ENCODE peak calls at places on chromosomes 5 and 9, in nine cellular contexts. H is activated CD8-positive, alpha-beta T cell treated with anti-CD3 and anti-CD28 coated beads for 36 hours; W is progenitor cell of endocrine pancreas; N is mucosa of descending colon; E is lower lobe of right lung; Z is astrocyte; U is GM23338; F is GM12878; A is fibroblast of pulmonary artery. S is an unnamed sample.

GRCh38 chr5:94433393-94434149 is 184.8 kb downstream of the KIAA0825 start:
- DNase-seq in H (no peak), W (no peak), N (no peak), E (no peak), Z (peak), U (no peak), F (no peak), A (peak), S (no peak)

GRCh38 chr9:114452219-114453169 is 52.8 kb downstream of the WHRN start:
- DNase-seq in H (peak), W (no peak), N (peak), E (no peak), Z (no peak), U (peak), F (no peak), A (no peak), S (no peak)

GRCh38 chr9:114278356-114278755 is 44.5 kb upstream of the ORM1 start:
- DNase-seq in H (no peak), W (no peak), N (no peak), E (no peak), Z (no peak), U (no peak), F (no peak), A (no peak), S (no peak)

GRCh38 chr5:57493034-57493433 is 10.4 kb upstream of the ACTBL2 start:
- DNase-seq in H (no peak), W (no peak), N (no peak), E (no peak), Z (peak), U (no peak), F (no peak), A (peak), S (no peak)

GRCh38 chr5:126339215-126339805 is 83.9 kb upstream of the GRAMD2B start:
- DNase-seq in H (peak), W (peak), N (no peak), E (no peak), Z (peak), U (peak), F (no peak), A (peak), S (peak)

GRCh38 chr9:4640027-4640426 is 22.1 kb upstream of the PLPP6 start:
- DNase-seq in H (peak), W (no peak), N (no peak), E (no peak), Z (peak), U (peak), F (no peak), A (peak), S (peak)

GRCh38 chr9:68949271-68950000 is 64.5 kb downstream of the PRKACG start:
- DNase-seq in H (peak), W (no peak), N (no peak), E (no peak), Z (no peak), U (no peak), F (peak), A (peak), S (no peak)

GRCh38 chr9:109382182-109382581 is 61.3 kb upstream of the EPB41L4B start:
- DNase-seq in H (no peak), W (no peak), N (no peak), E (no peak), Z (no peak), U (no peak), F (no peak), A (no peak), S (no peak)

GRCh38 chr5:132308701-132309100 is 14.5 kb downstream of the SLC22A4 start:
- DNase-seq in H (no peak), W (no peak), N (no peak), E (no peak), Z (no peak), U (no peak), F (no peak), A (no peak), S (no peak)

GRCh38 chr5:172887735-172888134 is 53.7 kb downstream of the ERGIC1 start:
- DNase-seq in H (no peak), W (no peak), N (no peak), E (peak), Z (peak), U (no peak), F (no peak), A (peak), S (peak)

GRCh38 chr5:1431896-1432295 is 13.3 kb downstream of the SLC6A3 start:
- DNase-seq in H (no peak), W (no peak), N (peak), E (no peak), Z (no peak), U (no peak), F (no peak), A (no peak), S (no peak)

GRCh38 chr5:124584991-124585715 is 161.3 kb downstream of the ZNF608 start:
- DNase-seq in H (peak), W (no peak), N (no peak), E (no peak), Z (no peak), U (no peak), F (no peak), A (no peak), S (no peak)

GRCh38 chr9:136923881-136924280 is 20.7 kb downstream of the FBXW5 start:
- DNase-seq in H (no peak), W (no peak), N (no peak), E (no peak), Z (no peak), U (no peak), F (no peak), A (no peak), S (no peak)

GRCh38 chr5:114101153-114101552 is 260.7 kb upstream of the KCNN2 start:
- DNase-seq in H (peak), W (no peak), N (no peak), E (no peak), Z (peak), U (peak), F (no peak), A (peak), S (peak)

GRCh38 chr5:132387649-132388117 is 18.2 kb downstream of the SLC22A5 start:
- DNase-seq in H (no peak), W (no peak), N (peak), E (peak), Z (peak), U (no peak), F (no peak), A (peak), S (peak)

GRCh38 chr9:119375892-119376291 is 6.7 kb upstream of the BRINP1 start:
- DNase-seq in H (peak), W (peak), N (no peak), E (no peak), Z (peak), U (peak), F (no peak), A (no peak), S (peak)

GRCh38 chr5:5573798-5574380 is 151.4 kb downstream of the ICE1 start:
- DNase-seq in H (no peak), W (no peak), N (no peak), E (no peak), Z (no peak), U (no peak), F (no peak), A (no peak), S (no peak)

GRCh38 chr5:25006734-25007133 is 362.0 kb upstream of the CDH10 start:
- DNase-seq in H (no peak), W (no peak), N (no peak), E (no peak), Z (peak), U (peak), F (no peak), A (peak), S (no peak)

GRCh38 chr9:94827584-94828304 is 101.2 kb downstream of the AOPEP start:
- DNase-seq in H (no peak), W (no peak), N (no peak), E (no peak), Z (peak), U (no peak), F (no peak), A (peak), S (no peak)

GRCh38 chr5:143781993-143782520 is 29.9 kb upstream of the HMHB1 start:
- DNase-seq in H (no peak), W (no peak), N (no peak), E (no peak), Z (no peak), U (no peak), F (no peak), A (no peak), S (no peak)

GRCh38 chr5:139696167-139696893 is 48.2 kb downstream of the CXXC5 start:
- DNase-seq in H (no peak), W (no peak), N (no peak), E (no peak), Z (no peak), U (peak), F (no peak), A (no peak), S (no peak)

GRCh38 chr5:136314302-136314701 is 51.0 kb downstream of the TRPC7 start:
- DNase-seq in H (no peak), W (no peak), N (no peak), E (no peak), Z (no peak), U (no peak), F (no peak), A (no peak), S (no peak)

GRCh38 chr9:79011461-79011860 is 560.3 kb upstream of the TLE4 start:
- DNase-seq in H (no peak), W (no peak), N (no peak), E (no peak), Z (no peak), U (no peak), F (no peak), A (no peak), S (no peak)

GRCh38 chr9:97802276-97802675 is 50.8 kb upstream of the FOXE1 start:
- DNase-seq in H (no peak), W (no peak), N (no peak), E (no peak), Z (peak), U (no peak), F (no peak), A (peak), S (no peak)

GRCh38 chr9:126497673-126498255 is 116.0 kb upstream of the LMX1B start:
- DNase-seq in H (no peak), W (no peak), N (no peak), E (peak), Z (no peak), U (no peak), F (no peak), A (no peak), S (no peak)

GRCh38 chr9:36935768-36936497 is 98.1 kb downstream of the PAX5 start:
- DNase-seq in H (no peak), W (no peak), N (no peak), E (no peak), Z (no peak), U (no peak), F (peak), A (no peak), S (no peak)

GRCh38 chr5:44183312-44183711 is 205.9 kb downstream of the FGF10 start:
- DNase-seq in H (no peak), W (no peak), N (no peak), E (no peak), Z (no peak), U (no peak), F (no peak), A (no peak), S (no peak)

GRCh38 chr5:24539625-24540024 is 105.2 kb downstream of the CDH10 start:
- DNase-seq in H (no peak), W (no peak), N (no peak), E (no peak), Z (no peak), U (no peak), F (no peak), A (peak), S (no peak)

GRCh38 chr5:28344803-28345433 is 1306.5 kb upstream of the CDH9 start:
- DNase-seq in H (no peak), W (no peak), N (no peak), E (no peak), Z (peak), U (peak), F (peak), A (peak), S (peak)

DNA sequence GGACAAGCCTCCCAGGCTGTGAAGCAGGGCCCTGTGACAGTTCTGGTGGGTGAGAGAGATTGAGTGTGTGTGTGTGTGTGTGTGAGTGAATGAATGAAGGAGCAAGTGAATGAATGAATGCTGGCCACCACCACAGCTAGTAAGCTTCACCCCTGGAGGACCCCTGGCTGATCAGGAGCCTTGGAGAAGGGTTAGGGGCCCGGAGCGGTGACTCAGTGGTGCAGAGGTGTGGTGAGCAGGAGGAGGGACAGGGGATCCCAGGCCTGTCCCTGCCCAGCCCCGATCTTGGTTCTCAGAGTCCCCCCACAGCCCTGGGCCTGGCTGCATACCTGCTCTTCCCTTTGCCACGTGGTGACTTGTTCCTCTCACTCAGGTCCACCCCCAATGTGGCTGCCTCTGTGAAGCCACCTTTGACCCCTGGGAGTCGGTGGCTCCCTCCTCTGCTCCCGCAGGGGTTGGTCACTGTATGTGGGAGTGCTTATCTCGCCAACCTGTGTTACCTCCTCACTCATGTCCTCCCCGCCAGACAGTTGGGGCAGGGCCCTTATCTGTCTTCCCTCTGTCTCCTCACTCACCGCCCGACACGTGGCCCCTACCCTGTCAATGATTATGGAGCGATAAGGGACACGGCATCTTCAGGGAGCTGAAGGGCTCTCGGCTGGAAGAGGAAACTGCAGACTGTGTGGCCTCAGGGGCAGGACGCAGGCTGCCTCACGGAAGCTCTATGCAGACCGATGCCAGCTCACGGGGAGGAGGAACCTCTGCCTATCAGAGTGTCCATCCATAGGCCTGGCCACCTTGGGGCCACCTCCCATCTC is 99.9 kb upstream of the PITX1 start:
- DNase-seq in H (no peak), W (no peak), N (peak), E (no peak), Z (no peak), U (no peak), F (no peak), A (no peak), S (no peak)
- TF ChIP-seq CTCF in H (no peak), W (no peak), N (no peak), E (no peak), Z (no peak), U (no peak), F (no peak), A (no peak), S (no peak)

GRCh38 chr9:113011911-113012381 is at the start of gene ZNF883:
- DNase-seq in H (peak), W (peak), N (peak), E (peak), Z (peak), U (peak), F (no peak), A (peak), S (peak)
- TF ChIP-seq CTCF in H (no peak), W (peak), N (no peak), E (no peak), Z (no peak), U (no peak), F (no peak), A (peak), S (no peak)

DNA sequence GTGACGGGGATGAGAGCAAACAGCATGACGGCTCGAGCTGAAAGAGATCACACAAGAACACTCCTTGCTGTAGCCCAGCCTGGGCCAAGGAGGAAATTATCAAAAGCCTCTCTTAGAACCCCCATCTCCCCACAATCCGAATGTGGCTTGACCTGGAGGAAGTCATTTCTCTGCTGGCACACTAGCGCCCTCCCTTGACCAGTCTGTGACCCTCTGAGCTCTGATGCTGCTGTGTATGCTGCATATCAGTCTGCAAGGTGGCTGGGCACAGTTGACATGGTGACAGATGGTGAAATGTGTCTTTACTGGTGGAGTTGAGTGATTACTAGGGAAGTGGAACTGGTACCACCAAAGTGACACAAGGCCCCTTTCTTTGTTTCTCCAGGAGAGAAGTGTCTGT is 3.3 kb downstream of the SLC46A2 start:
- DNase-seq in H (peak), W (no peak), N (no peak), E (peak), Z (no peak), U (peak), F (no peak), A (no peak), S (no peak)
- TF ChIP-seq CTCF in H (no peak), W (peak), N (no peak), E (peak), Z (no peak), U (peak), F (peak), A (peak), S (no peak)

GRCh38 chr5:176570044-176570443 is 20.9 kb downstream of the CDHR2 start:
- DNase-seq in H (no peak), W (no peak), N (no peak), E (no peak), Z (peak), U (no peak), F (no peak), A (peak), S (no peak)
- TF ChIP-seq CTCF in H (no peak), W (no peak), N (no peak), E (no peak), Z (no peak), U (no peak), F (no peak), A (peak), S (no peak)

GRCh38 chr9:135478191-135478590 is 1.4 kb upstream of the PPP1R26 start:
- DNase-seq in H (no peak), W (no peak), N (peak), E (no peak), Z (no peak), U (no peak), F (no peak), A (no peak), S (no peak)

GRCh38 chr9:135479469-135480052 is at the start of gene PPP1R26:
- DNase-seq in H (no peak), W (peak), N (peak), E (peak), Z (no peak), U (peak), F (no peak), A (no peak), S (peak)

GRCh38 chr9:135480071-135480941 is 724 bp downstream of the PPP1R26 start:
- DNase-seq in H (no peak), W (no peak), N (peak), E (peak), Z (no peak), U (peak), F (no peak), A (peak), S (peak)

GRCh38 chr9:135480942-135481315 is 1.3 kb downstream of the PPP1R26 start:
- DNase-seq in H (no peak), W (no peak), N (no peak), E (no peak), Z (no peak), U (no peak), F (no peak), A (no peak), S (no peak)

GRCh38 chr9:135478858-135479468 is 619 bp upstream of the PPP1R26 start:
- DNase-seq in H (no peak), W (peak), N (peak), E (peak), Z (no peak), U (peak), F (no peak), A (peak), S (peak)
- TF ChIP-seq CTCF in H (no peak), W (peak), N (no peak), E (peak), Z (no peak), U (no peak), F (peak), A (peak), S (no peak)

DNA sequence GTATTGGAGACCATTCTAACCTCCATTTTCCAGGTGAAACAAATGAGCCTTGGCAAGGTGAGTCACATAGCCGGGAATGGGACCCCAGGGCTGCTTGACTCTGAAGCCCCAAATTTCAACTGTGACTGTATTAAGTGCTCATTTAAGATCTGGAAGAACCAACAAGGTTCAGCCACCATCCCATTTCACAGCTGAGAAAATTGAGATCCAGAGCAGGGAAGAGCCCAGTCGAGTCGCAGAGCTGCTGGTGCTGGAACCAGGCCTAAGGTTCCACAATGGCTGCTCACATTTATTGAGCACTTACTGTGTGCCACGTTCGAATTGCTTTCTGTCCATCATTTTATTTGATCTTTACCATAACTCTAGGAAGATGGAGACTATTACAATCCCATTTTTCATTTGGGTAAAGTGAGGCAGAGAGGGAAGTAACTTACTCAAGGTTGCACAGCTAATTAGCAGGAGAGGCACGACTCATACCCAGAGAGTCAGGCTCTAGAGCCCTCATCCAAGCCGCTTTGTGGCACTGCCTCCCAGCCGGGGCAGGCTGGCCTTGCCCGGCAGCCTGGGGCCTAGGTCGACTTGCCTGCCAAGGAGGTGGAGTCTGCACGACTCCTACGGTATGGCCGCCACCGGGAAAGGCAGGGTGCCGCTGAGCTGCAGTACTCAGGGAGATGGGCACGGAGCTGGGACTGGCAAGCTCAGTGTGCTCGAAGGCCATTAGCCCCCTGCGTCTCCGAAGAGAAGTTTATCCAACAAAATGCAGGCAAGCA is 4.3 kb upstream of the NTNG2 start:
- DNase-seq in H (no peak), W (no peak), N (no peak), E (no peak), Z (no peak), U (no peak), F (no peak), A (no peak), S (no peak)
- TF ChIP-seq CTCF in H (no peak), W (no peak), N (no peak), E (no peak), Z (no peak), U (no peak), F (no peak), A (no peak), S (no peak)

DNA sequence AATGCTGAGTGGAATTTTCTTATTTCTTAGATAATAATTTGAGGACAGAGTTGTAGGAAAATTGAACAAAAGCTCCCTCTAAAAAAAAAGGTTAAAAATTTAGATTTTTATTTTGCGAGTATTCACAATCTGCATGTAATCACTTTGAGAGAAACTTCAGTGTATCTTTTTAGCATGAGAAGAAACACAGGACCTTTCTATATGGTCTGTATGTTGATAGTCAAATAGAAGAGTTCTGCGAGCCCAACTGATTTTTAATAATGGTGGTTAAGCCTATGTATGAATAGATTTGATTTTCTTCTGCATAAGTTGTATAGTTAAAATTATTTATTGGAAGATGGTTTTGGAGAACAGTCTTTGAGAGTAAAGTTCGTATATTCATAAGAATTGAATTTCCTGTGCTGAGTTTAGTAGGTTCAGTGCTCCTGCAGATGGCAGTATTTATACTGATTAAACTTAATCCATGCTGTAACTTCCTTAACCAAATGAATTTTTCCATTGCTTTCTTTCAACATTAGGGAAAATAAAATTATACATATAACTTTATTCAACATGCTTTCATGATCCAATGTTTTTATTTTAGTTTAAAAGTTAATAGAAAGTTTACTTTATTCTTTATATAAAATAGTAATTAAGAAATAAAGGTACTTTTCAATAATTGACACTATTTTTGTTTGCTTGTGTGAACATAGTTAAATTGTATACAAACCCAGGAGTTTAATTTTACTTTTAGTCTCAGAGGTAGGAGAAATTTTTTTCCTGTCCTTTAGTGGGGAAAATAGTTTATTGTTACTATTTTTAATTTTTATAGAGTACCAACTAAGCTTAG is 19.6 kb downstream of the TCERG1 start:
- DNase-seq in H (no peak), W (no peak), N (no peak), E (no peak), Z (peak), U (peak), F (no peak), A (peak), S (no peak)
- TF ChIP-seq CTCF in H (no peak), W (peak), N (no peak), E (peak), Z (peak), U (peak), F (peak), A (peak), S (peak)

S was measured in nephron progenitor cell.